ENCODE peak calls at places on chromosomes 4 and X, in eight cellular contexts. X is NCI-H2081; T is CD4-positive, alpha-beta memory T cell; A is esophagus squamous epithelium; I is natural killer cell treated with Interleukin-12 subunit alpha and Interleukin-12 subunit beta and Interleukin-15 and Interleukin-18, amount 100 ng/mL, for 72 hours; D is LoVo; O is breast epithelium; H is MG63. S is an unnamed sample.

GRCh38 chr4:165009493-165010227 is 22.1 kb upstream of the TRIM60 start:
- DNase-seq in X (no peak), T (no peak), A (no peak), I (no peak), D (no peak), O (no peak), H (no peak), S (no peak)

GRCh38 chr4:123327346-123327745 is 69.2 kb upstream of the SPRY1 start:
- DNase-seq in X (no peak), T (no peak), A (no peak), I (no peak), D (no peak), O (no peak), H (no peak), S (no peak)

GRCh38 chr4:48967626-48968025 is 18.4 kb upstream of the CWH43 start:
- DNase-seq in X (no peak), T (no peak), A (no peak), I (no peak), D (no peak), O (no peak), H (peak), S (no peak)

GRCh38 chr4:149708513-149709175 is 107.0 kb downstream of the IQCM start:
- DNase-seq in X (no peak), T (no peak), A (no peak), I (no peak), D (peak), O (no peak), H (no peak), S (no peak)

GRCh38 chrX:10360121-10360520 is 203.3 kb downstream of the CLCN4 start:
- DNase-seq in X (peak), T (no peak), A (no peak), I (no peak), D (no peak), O (no peak), H (peak), S (no peak)

GRCh38 chr4:182022899-182023298 is 220.3 kb upstream of the TENM3 start:
- DNase-seq in X (peak), T (no peak), A (no peak), I (no peak), D (no peak), O (no peak), H (no peak), S (no peak)

GRCh38 chrX:38260231-38260630 is 39.6 kb upstream of the SRPX start:
- DNase-seq in X (peak), T (no peak), A (no peak), I (no peak), D (no peak), O (no peak), H (no peak), S (no peak)

GRCh38 chr4:145736241-145736831 is 56.4 kb downstream of the C4orf51 start:
- DNase-seq in X (peak), T (no peak), A (no peak), I (no peak), D (no peak), O (peak), H (peak), S (no peak)

GRCh38 chr4:24141836-24142235 is 252.0 kb upstream of the PPARGC1A start:
- DNase-seq in X (no peak), T (no peak), A (no peak), I (no peak), D (no peak), O (no peak), H (no peak), S (no peak)

GRCh38 chr4:45122406-45122805 is 396.1 kb upstream of the GNPDA2 start:
- DNase-seq in X (no peak), T (no peak), A (no peak), I (no peak), D (no peak), O (no peak), H (no peak), S (no peak)

GRCh38 chrX:72297953-72298730 is 7.6 kb downstream of the CITED1 start:
- DNase-seq in X (no peak), T (no peak), A (no peak), I (no peak), D (no peak), O (no peak), H (no peak), S (no peak)

GRCh38 chr4:16250665-16251365 is 24.5 kb upstream of the TAPT1 start:
- DNase-seq in X (no peak), T (no peak), A (no peak), I (no peak), D (peak), O (no peak), H (peak), S (no peak)

GRCh38 chr4:105102026-105102425 is 44.6 kb upstream of the TET2 start:
- DNase-seq in X (no peak), T (no peak), A (no peak), I (no peak), D (no peak), O (no peak), H (no peak), S (no peak)

GRCh38 chr4:122584517-122584916 is 36.3 kb downstream of the IL21 start:
- DNase-seq in X (no peak), T (no peak), A (no peak), I (no peak), D (no peak), O (no peak), H (no peak), S (no peak)

GRCh38 chrX:97397371-97397770 is 513.7 kb downstream of the RPA4 start:
- DNase-seq in X (no peak), T (no peak), A (no peak), I (no peak), D (no peak), O (no peak), H (no peak), S (no peak)

GRCh38 chr4:2366252-2367192 is 51.9 kb downstream of the ZFYVE28 start:
- DNase-seq in X (peak), T (no peak), A (no peak), I (peak), D (no peak), O (no peak), H (no peak), S (no peak)